ENCODE peak calls at places on chromosomes 16 and 17, in six cellular contexts. L is naive thymus-derived CD8-positive, alpha-beta T cell; S is EL; V is aorta; O is T-cell; I is HTR-8/SVneo. Y is an unnamed sample.

GRCh38 chr17:17191961-17192381 is 14.2 kb downstream of the PLD6 start:
- DNase-seq in L (no peak), S (no peak), V (no peak), O (no peak), I (no peak), Y (no peak)

GRCh38 chr17:81558941-81559806 is 7.0 kb upstream of the FAAP100 start:
- DNase-seq in L (no peak), S (no peak), V (no peak), O (no peak), I (no peak), Y (no peak)

GRCh38 chr16:89917773-89918452 is 749 bp upstream of the MC1R start:
- DNase-seq in L (peak), S (peak), V (peak), O (peak), I (peak), Y (peak)

GRCh38 chr17:57911834-57912673 is 43.2 kb downstream of the CUEDC1 start:
- DNase-seq in L (no peak), S (no peak), V (peak), O (no peak), I (no peak), Y (no peak)

GRCh38 chr17:49438885-49439284 is 24.2 kb upstream of the PHB1 start:
- DNase-seq in L (no peak), S (no peak), V (no peak), O (no peak), I (no peak), Y (no peak)

GRCh38 chr17:12756786-12757185 is 32.5 kb upstream of the ARHGAP44 start:
- DNase-seq in L (no peak), S (peak), V (no peak), O (no peak), I (no peak), Y (no peak)

GRCh38 chr17:66248285-66248684 is 19.1 kb upstream of the APOH start:
- DNase-seq in L (no peak), S (no peak), V (no peak), O (no peak), I (no peak), Y (no peak)

GRCh38 chr17:2398655-2399571 is 1.9 kb downstream of the MNT start:
- DNase-seq in L (peak), S (peak), V (peak), O (peak), I (peak), Y (peak)

GRCh38 chr17:47692137-47692894 is 1.6 kb upstream of the TBKBP1 start:
- DNase-seq in L (no peak), S (no peak), V (no peak), O (no peak), I (no peak), Y (no peak)

GRCh38 chr16:3819741-3820724 is 60.5 kb downstream of the CREBBP start:
- DNase-seq in L (peak), S (peak), V (no peak), O (no peak), I (peak), Y (no peak)

GRCh38 chr17:70271200-70271599 is 101.9 kb downstream of the KCNJ2 start:
- DNase-seq in L (no peak), S (no peak), V (no peak), O (no peak), I (no peak), Y (no peak)

GRCh38 chr16:85046957-85047866 is 19.6 kb downstream of the KIAA0513 start:
- DNase-seq in L (peak), S (no peak), V (no peak), O (no peak), I (no peak), Y (no peak)

GRCh38 chr16:20114356-20114755 is 40.7 kb upstream of the GPR139 start:
- DNase-seq in L (no peak), S (peak), V (peak), O (no peak), I (peak), Y (no peak)

GRCh38 chr16:54178491-54178976 is 108.1 kb downstream of the IRX3 start:
- DNase-seq in L (no peak), S (no peak), V (no peak), O (no peak), I (no peak), Y (no peak)

GRCh38 chr17:32007463-32008298 is 498 bp downstream of the LRRC37B start:
- DNase-seq in L (peak), S (peak), V (peak), O (peak), I (peak), Y (peak)

GRCh38 chr17:11332706-11333105 is 91.7 kb downstream of the SHISA6 start:
- DNase-seq in L (no peak), S (no peak), V (no peak), O (no peak), I (no peak), Y (no peak)

GRCh38 chr17:70906808-70907207 is 737.5 kb downstream of the KCNJ2 start:
- DNase-seq in L (no peak), S (no peak), V (no peak), O (no peak), I (no peak), Y (no peak)

GRCh38 chr17:79721993-79722671 is 8.6 kb upstream of the ENPP7 start:
- DNase-seq in L (no peak), S (no peak), V (no peak), O (no peak), I (peak), Y (no peak)

GRCh38 chr16:25922438-25922837 is 230.7 kb downstream of the HS3ST4 start:
- DNase-seq in L (no peak), S (no peak), V (no peak), O (no peak), I (no peak), Y (no peak)

GRCh38 chr17:6506679-6507231 is 49.6 kb downstream of the PITPNM3 start:
- DNase-seq in L (no peak), S (peak), V (no peak), O (no peak), I (peak), Y (no peak)

GRCh38 chr16:24279982-24280381 is 23.8 kb downstream of the CACNG3 start:
- DNase-seq in L (no peak), S (no peak), V (no peak), O (no peak), I (no peak), Y (no peak)

GRCh38 chr17:47604268-47604927 is 45.3 kb upstream of the KPNB1 start:
- DNase-seq in L (no peak), S (no peak), V (no peak), O (no peak), I (no peak), Y (no peak)

GRCh38 chr17:40963838-40964237 is 2.9 kb downstream of the KRT39 start:
- DNase-seq in L (no peak), S (peak), V (no peak), O (no peak), I (peak), Y (no peak)

GRCh38 chr17:15262291-15263205 is 2.6 kb downstream of the PMP22 start:
- DNase-seq in L (no peak), S (peak), V (peak), O (no peak), I (peak), Y (no peak)

GRCh38 chr16:82653550-82654511 is 27.1 kb downstream of the CDH13 start:
- DNase-seq in L (peak), S (peak), V (no peak), O (peak), I (peak), Y (no peak)

GRCh38 chr16:4515611-4516233 is 22.9 kb downstream of the CDIP1 start:
- DNase-seq in L (no peak), S (no peak), V (no peak), O (no peak), I (no peak), Y (no peak)

GRCh38 chr17:27609606-27610303 is 21.2 kb upstream of the LGALS9 start:
- DNase-seq in L (peak), S (peak), V (peak), O (peak), I (peak), Y (no peak)